ENCODE peak calls at places on chromosomes 1 and 21, in six cellular contexts. J, R, Y, A, L and U are unnamed samples.

GRCh38 chr1:235781807-235782206 is 84.9 kb downstream of the LYST start:
- DNase-seq in J (peak; percentile 2), R (no peak), Y (no peak), A (no peak), L (no peak), U (no peak)

GRCh38 chr1:92502247-92502646 is 15.5 kb upstream of the GFI1 start:
- DNase-seq in J (peak; percentile 60), R (no peak), Y (peak; percentile 54), A (no peak), L (no peak), U (no peak)

GRCh38 chr21:33266050-33266783 is at the start of gene IL10RB:
- DNase-seq in J (peak; percentile 25), R (peak; percentile 90), Y (peak; percentile 32), A (no peak), L (no peak), U (peak; percentile 84)

GRCh38 chr1:228079601-228080263 is 2.8 kb upstream of the ARF1 start:
- DNase-seq in J (no peak), R (no peak), Y (no peak), A (no peak), L (no peak), U (no peak)

GRCh38 chr21:15009964-15010363 is 54.8 kb downstream of the NRIP1 start:
- DNase-seq in J (peak; percentile 88), R (no peak), Y (peak; percentile 66), A (no peak), L (no peak), U (no peak)

GRCh38 chr21:42281196-42281680 is 34.0 kb downstream of the TFF3 start:
- DNase-seq in J (no peak), R (no peak), Y (no peak), A (no peak), L (no peak), U (no peak)

GRCh38 chr1:38418195-38419030 is 371.8 kb upstream of the POU3F1 start:
- DNase-seq in J (peak; percentile 41), R (no peak), Y (no peak), A (no peak), L (no peak), U (no peak)

GRCh38 chr21:41133896-41134522 is 34.0 kb upstream of the BACE2 start:
- DNase-seq in J (peak; percentile 31), R (no peak), Y (peak; percentile 28), A (peak; percentile 28), L (peak; percentile 41), U (no peak)

GRCh38 chr1:84301759-84302380 is 362 bp downstream of the SAMD13 start:
- DNase-seq in J (no peak), R (no peak), Y (no peak), A (no peak), L (no peak), U (no peak)

GRCh38 chr1:79042117-79042516 is 35.6 kb upstream of the ADGRL4 start:
- DNase-seq in J (peak; percentile 81), R (no peak), Y (no peak), A (no peak), L (peak; percentile 30), U (no peak)

GRCh38 chr1:6867688-6868370 is 82.6 kb downstream of the CAMTA1 start:
- DNase-seq in J (no peak), R (no peak), Y (no peak), A (no peak), L (no peak), U (no peak)

GRCh38 chr1:235262539-235262938 is 65.4 kb downstream of the ARID4B start:
- DNase-seq in J (no peak), R (no peak), Y (no peak), A (no peak), L (no peak), U (no peak)

GRCh38 chr21:44503901-44504399 is 36.0 kb downstream of the KRTAP10-1 start:
- DNase-seq in J (no peak), R (no peak), Y (no peak), A (no peak), L (no peak), U (no peak)

GRCh38 chr1:87942165-87942564 is 613.5 kb downstream of the LMO4 start:
- DNase-seq in J (peak; percentile 23), R (no peak), Y (no peak), A (no peak), L (no peak), U (no peak)

GRCh38 chr1:181778630-181779285 is 282.8 kb downstream of the ZNF648 start:
- DNase-seq in J (peak; percentile 38), R (no peak), Y (no peak), A (no peak), L (no peak), U (no peak)

GRCh38 chr1:15180189-15180588 is 26.6 kb downstream of the TMEM51 start:
- DNase-seq in J (no peak), R (no peak), Y (no peak), A (no peak), L (no peak), U (no peak)

GRCh38 chr1:4267381-4268261 is 367.5 kb upstream of the C1orf174 start:
- DNase-seq in J (no peak), R (no peak), Y (no peak), A (no peak), L (no peak), U (no peak)

GRCh38 chr1:66267211-66267940 is 266.6 kb upstream of the SGIP1 start:
- DNase-seq in J (peak; percentile 55), R (no peak), Y (no peak), A (no peak), L (no peak), U (no peak)

GRCh38 chr21:40845621-40846020 is 1.3 kb downstream of the DSCAM start:
- DNase-seq in J (peak; percentile 42), R (no peak), Y (no peak), A (no peak), L (no peak), U (no peak)

GRCh38 chr1:93552751-93553455 is 105.0 kb downstream of the FNBP1L start:
- DNase-seq in J (peak; percentile 82), R (no peak), Y (peak; percentile 72), A (no peak), L (no peak), U (no peak)

GRCh38 chr21:38488640-38489282 is 9.5 kb downstream of the ERG start:
- DNase-seq in J (no peak), R (no peak), Y (no peak), A (no peak), L (no peak), U (no peak)

GRCh38 chr21:31733521-31734149 is 1.7 kb upstream of the SCAF4 start:
- DNase-seq in J (no peak), R (no peak), Y (no peak), A (no peak), L (no peak), U (no peak)

GRCh38 chr1:38152351-38153082 is 105.9 kb upstream of the POU3F1 start:
- DNase-seq in J (no peak), R (no peak), Y (no peak), A (no peak), L (peak; percentile 49), U (no peak)

GRCh38 chr1:182720465-182720864 is 36.1 kb upstream of the RGS8 start:
- DNase-seq in J (no peak), R (no peak), Y (peak; percentile 23), A (no peak), L (no peak), U (no peak)

GRCh38 chr1:33346921-33347649 is 26.2 kb upstream of the A3GALT2 start:
- DNase-seq in J (peak; percentile 92), R (no peak), Y (peak; percentile 87), A (peak; percentile 96), L (peak; percentile 95), U (no peak)

GRCh38 chr1:204627436-204627835 is 58.1 kb downstream of the LRRN2 start:
- DNase-seq in J (no peak), R (no peak), Y (no peak), A (no peak), L (no peak), U (no peak)

DNA sequence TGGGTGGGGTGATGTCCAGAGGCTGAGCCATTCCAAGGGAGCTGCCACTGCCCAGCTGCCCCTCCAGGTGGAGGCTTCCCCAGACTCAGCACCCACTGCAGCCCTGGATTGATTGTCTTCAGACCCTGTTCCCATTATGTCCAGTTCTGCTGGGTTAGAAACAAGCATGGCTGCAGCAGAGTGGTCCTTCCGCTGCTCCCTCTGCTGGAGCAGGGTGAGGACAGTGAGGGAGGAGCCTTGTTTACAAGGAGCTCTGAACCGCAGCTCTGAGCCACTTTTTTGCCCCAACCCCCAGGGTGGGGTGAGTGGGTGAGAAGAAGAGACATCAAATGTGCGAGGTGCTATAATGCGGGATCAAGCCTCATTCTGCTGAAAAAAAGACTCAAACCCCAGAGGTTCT is 2.3 kb downstream of the TNNT2 start:
- DNase-seq in J (no peak), R (no peak), Y (no peak), A (no peak), L (no peak), U (no peak)
- TF ChIP-seq CTCF in J (no peak), R (no peak), Y (peak; percentile 47), A (no peak), L (peak; percentile 31), U (no peak)

GRCh38 chr1:21657456-21658190 is 11.5 kb downstream of the RAP1GAP start:
- DNase-seq in J (no peak), R (no peak), Y (no peak), A (no peak), L (no peak), U (no peak)
- TF ChIP-seq CTCF in J (no peak), R (no peak), Y (peak; percentile 26), A (no peak), L (peak; percentile 1), U (no peak)

GRCh38 chr1:170306948-170307347 is 161.2 kb downstream of the NTMT2 start:
- DNase-seq in J (no peak), R (no peak), Y (no peak), A (no peak), L (no peak), U (no peak)

GRCh38 chr1:170303034-170303433 is 157.3 kb downstream of the NTMT2 start:
- DNase-seq in J (no peak), R (no peak), Y (no peak), A (no peak), L (no peak), U (no peak)

GRCh38 chr1:170309389-170310013 is 163.7 kb downstream of the NTMT2 start:
- DNase-seq in J (peak; percentile 97), R (no peak), Y (peak; percentile 94), A (no peak), L (peak; percentile 95), U (peak; percentile 75)

GRCh38 chr1:170307426-170307825 is 161.7 kb downstream of the NTMT2 start:
- DNase-seq in J (no peak), R (no peak), Y (no peak), A (no peak), L (no peak), U (no peak)

GRCh38 chr1:170305777-170306299 is 160.1 kb downstream of the NTMT2 start:
- DNase-seq in J (no peak), R (no peak), Y (no peak), A (no peak), L (no peak), U (no peak)
- TF ChIP-seq CTCF in J (no peak), R (no peak), Y (no peak), A (no peak), L (no peak), U (no peak)

DNA sequence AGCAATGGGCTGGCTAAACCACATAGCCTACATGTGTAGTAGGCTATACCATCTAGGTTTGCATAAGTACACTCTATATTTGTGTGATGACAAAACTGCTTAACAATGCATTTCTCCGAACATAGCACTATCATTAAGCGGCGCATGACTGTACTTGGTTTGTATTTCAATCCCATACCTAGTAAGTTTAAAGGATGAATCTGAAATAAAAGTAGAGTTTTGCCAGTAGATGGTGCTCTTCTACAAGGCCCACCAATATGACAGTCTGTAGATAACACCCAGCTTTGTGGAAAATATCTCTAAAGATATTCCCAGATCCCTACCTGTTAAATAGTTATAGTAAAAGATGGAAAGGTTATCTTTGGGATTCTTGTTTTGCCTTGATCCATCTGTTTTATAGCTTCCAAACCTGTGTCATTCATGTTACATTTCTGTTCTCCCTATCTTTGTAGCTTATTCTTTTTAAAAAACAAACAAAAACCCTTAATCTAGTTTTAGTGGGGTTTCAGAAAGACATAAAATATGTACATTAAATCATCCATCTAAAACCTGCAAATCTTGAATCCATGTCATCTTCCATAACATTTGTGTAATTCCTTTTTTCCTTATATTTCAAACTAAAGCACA is 33.9 kb upstream of the ASPM start:
- DNase-seq in J (peak; percentile 59), R (peak; percentile 6), Y (peak; percentile 64), A (no peak), L (peak; percentile 14), U (no peak)
- TF ChIP-seq CTCF in J (peak; percentile 69), R (peak; percentile 77), Y (peak; percentile 59), A (peak; percentile 69), L (peak; percentile 53), U (peak; percentile 38)